ENCODE peak calls at places on chromosomes 16 and 17, in four cellular contexts. H, K, M and W are unnamed samples.

GRCh38 chr17:12963505-12963904 is 54.3 kb downstream of the ELAC2 start:
- DNase-seq in M (no peak), K (no peak), H (no peak), W (no peak)

GRCh38 chr16:83138512-83138911 is 511.7 kb downstream of the CDH13 start:
- DNase-seq in M (no peak), K (no peak), H (no peak), W (no peak)

GRCh38 chr17:73863761-73864535 is 219.7 kb upstream of the SDK2 start:
- DNase-seq in H (peak; percentile 57), K (no peak), M (no peak), W (no peak)

GRCh38 chr17:31537558-31537957 is 146.1 kb downstream of the RAB11FIP4 start:
- DNase-seq in H (no peak), K (peak; percentile 62), M (no peak), W (no peak)

GRCh38 chr17:81870155-81870977 is 771 bp downstream of the ARHGDIA start:
- DNase-seq in H (peak; percentile 74), M (peak; percentile 45), K (peak; percentile 69), W (no peak)

GRCh38 chr17:4950757-4951204 is at the start of gene ENO3:
- DNase-seq in K (no peak), H (peak; percentile 76), M (peak; percentile 61), W (no peak)

GRCh38 chr16:75247249-75247648 is 4.2 kb downstream of the BCAR1 start:
- DNase-seq in K (no peak), H (no peak), M (no peak), W (no peak)

GRCh38 chr17:45092932-45093430 is 31.9 kb downstream of the NMT1 start:
- DNase-seq in K (peak; percentile 99), M (peak; percentile 79), H (no peak), W (peak; percentile 95)

GRCh38 chr16:19020689-19021088 is 37.0 kb downstream of the TMC7 start:
- DNase-seq in M (no peak), H (no peak), K (no peak), W (no peak)

GRCh38 chr16:88798772-88799455 is 4.7 kb upstream of the CDT1 start:
- DNase-seq in M (no peak), H (no peak), K (no peak), W (no peak)

GRCh38 chr17:42759982-42760651 is 910 bp upstream of the RAMP2 start:
- DNase-seq in H (no peak), K (no peak), M (no peak), W (no peak)

GRCh38 chr16:53166099-53166498 is 111.3 kb downstream of the CHD9 start:
- DNase-seq in M (no peak), K (no peak), H (no peak), W (no peak)

GRCh38 chr16:76335187-76335974 is 58.2 kb downstream of the CNTNAP4 start:
- DNase-seq in M (no peak), H (no peak), K (no peak), W (no peak)

GRCh38 chr16:50666658-50667496 is 14.2 kb downstream of the SNX20 start:
- DNase-seq in K (no peak), H (no peak), M (no peak), W (no peak)

GRCh38 chr16:77611386-77611785 is 110.9 kb upstream of the NUDT7 start:
- DNase-seq in K (no peak), H (no peak), M (no peak), W (no peak)

GRCh38 chr17:82457071-82457789 is 1.3 kb upstream of the NARF start:
- DNase-seq in K (no peak), M (peak; percentile 62), H (no peak), W (no peak)

GRCh38 chr17:56114469-56114868 is 38.8 kb upstream of the ANKFN1 start:
- DNase-seq in H (no peak), M (no peak), K (no peak), W (no peak)

GRCh38 chr17:2390199-2390880 is 10.5 kb downstream of the MNT start:
- DNase-seq in M (no peak), H (peak; percentile 14), K (no peak), W (peak; percentile 78)
- H3K27ac ChIP-seq in M (peak overlapping the region; percentile 100), H (no peak overlapping the region), K (no peak overlapping the region), W (peak overlapping the region; percentile 100)

GRCh38 chr16:28205117-28205899 is 6.5 kb downstream of the XPO6 start:
- DNase-seq in K (no peak), M (no peak), H (no peak), W (no peak)

GRCh38 chr16:28204211-28204610 is 7.6 kb downstream of the XPO6 start:
- DNase-seq in M (no peak), H (no peak), K (no peak), W (no peak)

GRCh38 chr16:28200661-28201060 is 11.1 kb downstream of the XPO6 start:
- DNase-seq in K (no peak), M (no peak), H (no peak), W (no peak)

GRCh38 chr16:28204622-28205021 is 7.1 kb downstream of the XPO6 start:
- DNase-seq in K (no peak), H (no peak), M (no peak), W (no peak)

DNA sequence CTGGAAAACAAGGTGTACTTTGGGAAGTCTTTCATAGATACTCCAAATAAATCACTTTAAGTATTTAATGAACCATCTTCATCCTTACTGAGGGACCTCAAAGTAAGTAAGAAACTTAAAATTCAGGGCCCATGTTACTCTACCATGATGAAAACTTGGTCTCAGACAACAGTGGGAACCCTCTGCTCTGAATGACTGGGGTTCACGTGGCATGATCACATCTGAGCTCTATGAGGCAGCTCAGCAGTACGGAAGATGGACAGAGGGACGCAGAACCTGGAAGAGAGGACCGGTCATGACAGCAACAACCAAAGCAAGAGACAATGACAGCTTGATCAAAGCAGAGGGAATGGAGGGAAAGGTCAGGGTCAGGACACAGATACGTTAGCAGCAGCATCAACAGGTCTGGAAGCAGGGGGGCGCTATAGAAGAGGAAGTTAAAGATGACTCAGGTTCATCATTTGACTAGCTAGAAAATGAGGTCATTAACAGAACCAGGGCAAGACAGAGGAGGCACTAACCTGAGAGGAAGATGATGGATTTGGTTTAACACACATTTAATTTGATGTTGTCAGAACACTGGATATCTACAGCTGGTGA is 9.5 kb downstream of the XPO6 start:
- DNase-seq in M (no peak), H (no peak), K (no peak), W (no peak)
- TF ChIP-seq CTCF in M (no peak), H (peak; percentile 34), K (no peak), W (no peak)

DNA sequence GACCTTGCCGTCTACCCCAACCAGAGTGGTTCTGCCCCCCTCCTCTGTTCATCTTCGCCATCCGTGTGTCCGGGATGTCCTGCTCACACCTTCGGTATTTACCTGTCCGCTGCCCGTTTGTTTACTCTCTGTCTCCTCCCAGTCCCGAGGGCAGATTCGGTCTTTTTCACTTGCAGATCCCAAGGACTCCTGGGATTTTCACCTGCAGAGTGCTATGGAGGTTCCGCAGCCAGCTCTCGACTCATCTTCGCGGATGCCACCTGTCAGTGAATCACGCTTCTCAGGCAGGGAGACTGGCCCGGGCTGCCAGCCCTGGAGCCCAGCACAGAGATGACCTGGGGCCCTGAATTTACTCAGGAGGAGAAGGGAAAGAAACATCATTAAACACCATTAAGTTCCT is 8.1 kb downstream of the CRISPLD2 start:
- DNase-seq in M (no peak), H (no peak), K (no peak), W (no peak)
- H3K4me1 ChIP-seq in M (peaks cover 57% of the 10 kb centered on the region), H (peaks cover 25% of the 10 kb centered on the region), K (peaks cover 35% of the 10 kb centered on the region), W (no peaks in the 10 kb centered on the region)

DNA sequence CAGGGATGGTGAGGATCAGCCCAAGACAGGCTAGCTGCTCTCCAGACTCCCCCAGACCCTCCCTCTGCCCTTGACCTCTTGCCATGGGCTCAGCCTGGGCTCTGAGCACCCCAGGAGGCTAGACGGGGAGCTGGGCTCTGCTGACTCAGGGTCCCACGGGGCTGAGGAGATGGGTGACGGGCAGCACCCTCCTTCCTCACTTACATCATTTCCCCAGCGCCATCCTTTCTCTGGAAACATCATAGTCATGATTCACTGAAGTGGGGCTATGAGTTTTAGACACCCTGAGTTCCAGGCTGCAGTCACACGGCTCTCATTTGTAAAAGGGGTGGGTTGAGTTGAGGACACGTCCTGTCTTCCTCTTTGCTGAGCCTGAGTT is 3.0 kb upstream of the ITGAX start:
- DNase-seq in M (no peak), H (no peak), K (no peak), W (no peak)
- H3K27ac ChIP-seq in M (no peak overlapping the region), H (no peak overlapping the region), K (no peak overlapping the region), W (no peak overlapping the region)

GRCh38 chr16:87448866-87449265 is 44.0 kb downstream of the ZCCHC14 start:
- DNase-seq in K (no peak), H (no peak), M (no peak), W (no peak)
- TF ChIP-seq CTCF in K (no peak), H (no peak), M (no peak), W (no peak)

DNA sequence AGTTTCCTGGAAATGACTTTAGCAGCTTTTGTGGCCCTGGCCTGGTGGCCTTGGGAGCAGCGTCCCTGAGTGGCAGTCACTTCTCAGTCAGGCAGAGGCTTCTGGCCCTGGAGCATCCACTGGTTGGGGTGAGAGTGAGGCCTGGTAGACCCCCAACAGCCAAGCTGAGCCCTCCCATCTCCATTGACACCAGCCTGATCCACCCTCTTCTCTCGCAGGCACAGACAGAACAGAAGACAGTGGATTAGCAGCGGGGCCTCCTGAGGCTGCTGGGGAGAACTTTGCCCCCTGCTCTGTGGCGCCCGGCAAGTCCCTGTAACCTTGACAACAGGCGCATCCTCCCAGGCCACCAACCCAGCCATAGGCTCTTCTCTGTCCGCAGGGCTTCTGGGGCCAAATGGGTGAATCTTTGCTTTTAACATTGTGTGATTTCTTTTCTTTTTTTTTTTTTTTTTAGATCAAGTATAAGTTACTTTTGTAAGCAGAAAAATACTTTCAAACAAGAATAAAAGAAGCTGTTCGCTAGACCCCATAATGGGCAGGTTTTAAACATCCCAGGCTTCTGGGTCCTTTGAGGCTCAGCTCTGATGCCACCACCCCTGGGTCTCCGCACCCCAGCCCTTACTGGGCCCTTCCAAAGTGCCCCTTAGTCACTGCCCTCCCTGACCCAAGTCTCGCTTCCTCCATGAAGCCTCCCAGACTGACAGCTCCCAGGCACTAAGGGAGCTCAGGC is 12.7 kb upstream of the FLYWCH1 start:
- DNase-seq in H (no peak), M (no peak), K (no peak), W (no peak)
- H3K4me1 ChIP-seq in H (peaks cover 3% of the 10 kb centered on the region), M (peaks cover 6% of the 10 kb centered on the region), K (peaks cover 9% of the 10 kb centered on the region), W (peaks cover 6% of the 10 kb centered on the region)

DNA sequence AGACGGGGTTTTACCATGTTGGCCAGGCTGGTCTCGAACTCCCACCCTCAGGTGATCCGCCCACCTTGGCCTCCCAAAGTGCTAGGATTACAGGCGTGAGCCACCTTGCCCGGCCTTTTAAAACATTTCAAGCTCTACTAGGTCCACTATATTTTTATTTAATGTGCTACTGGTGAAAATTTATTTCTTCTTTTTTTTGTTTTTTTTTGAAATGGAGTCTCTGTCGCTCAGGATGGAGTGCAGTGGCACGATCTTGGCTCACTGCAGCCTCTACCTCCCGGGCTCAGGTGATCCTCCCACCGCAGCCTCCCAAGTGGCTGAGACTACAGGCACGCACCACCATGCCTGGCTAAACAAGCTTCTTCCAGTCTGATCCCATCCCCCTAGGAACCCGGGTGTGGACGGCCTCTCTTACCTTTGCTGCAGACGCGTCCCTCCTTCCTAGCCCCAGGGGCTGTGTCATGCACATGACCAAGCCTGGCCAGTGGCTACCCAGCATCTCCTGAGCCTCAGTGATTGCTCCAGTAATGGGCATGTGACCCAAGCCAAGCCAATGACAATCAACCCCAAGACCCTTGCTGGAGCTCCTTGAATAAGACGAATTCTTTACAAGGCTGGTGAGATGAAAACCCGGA is 40.1 kb upstream of the LITAF start:
- DNase-seq in M (no peak), H (no peak), K (no peak), W (no peak)
- H3K27ac ChIP-seq in M (no peak overlapping the region), H (no peak overlapping the region), K (no peak overlapping the region), W (no peak overlapping the region)

GRCh38 chr17:40561871-40562611 is 3.2 kb downstream of the CCR7 start:
- DNase-seq in M (no peak), K (no peak), H (no peak), W (no peak)
- TF ChIP-seq CTCF in M (no peak), K (peak; percentile 22), H (no peak), W (no peak)

GRCh38 chr17:47820023-47820789 is 1.4 kb downstream of the OSBPL7 start:
- DNase-seq in K (no peak), M (no peak), H (no peak), W (no peak)
- H3K4me1 ChIP-seq in K (peaks cover 11% of the 10 kb centered on the region), M (peaks cover 27% of the 10 kb centered on the region), H (peaks cover 26% of the 10 kb centered on the region), W (peaks cover 26% of the 10 kb centered on the region)